ENCODE peak calls at places on chromosomes 2 and 18, in ten cellular contexts. K, T, L, G, F, O, V, S, N and W are unnamed samples.

GRCh38 chr2:101063753-101064502 is 61.8 kb downstream of the RPL31 start:
- DNase-seq in K (no peak), T (no peak), L (no peak), G (no peak), F (no peak), O (peak), V (no peak), S (no peak), N (no peak), W (no peak)

GRCh38 chr18:54961016-54961423 is 1.8 kb upstream of the CCDC68 start:
- DNase-seq in K (no peak), T (no peak), L (no peak), G (no peak), F (no peak), O (no peak), V (no peak), S (no peak), N (no peak), W (no peak)

GRCh38 chr2:219627105-219628100 is at the start of gene SLC4A3:
- DNase-seq in K (peak), T (no peak), L (no peak), G (no peak), F (no peak), O (peak), V (no peak), S (peak), N (peak), W (peak)

GRCh38 chr2:144607899-144608477 is 88.1 kb upstream of the ZEB2 start:
- DNase-seq in K (no peak), T (no peak), L (peak), G (peak), F (no peak), O (peak), V (no peak), S (no peak), N (no peak), W (no peak)

GRCh38 chr2:26770986-26771586 is 7.0 kb downstream of the SLC35F6 start:
- DNase-seq in K (peak), T (peak), L (peak), G (peak), F (no peak), O (peak), V (no peak), S (peak), N (no peak), W (no peak)

GRCh38 chr2:191217580-191217979 is 27.6 kb upstream of the MYO1B start:
- DNase-seq in K (peak), T (no peak), L (no peak), G (no peak), F (no peak), O (peak), V (no peak), S (no peak), N (no peak), W (no peak)

GRCh38 chr2:241854342-241855244 is 4.1 kb downstream of the PDCD1 start:
- DNase-seq in K (no peak), T (no peak), L (no peak), G (peak), F (no peak), O (no peak), V (no peak), S (no peak), N (no peak), W (no peak)

GRCh38 chr2:42363413-42363812 is 2.4 kb upstream of the COX7A2L start:
- DNase-seq in K (no peak), T (no peak), L (no peak), G (no peak), F (no peak), O (no peak), V (no peak), S (no peak), N (no peak), W (no peak)

GRCh38 chr2:47520825-47521665 is 118.1 kb downstream of the MSH2 start:
- DNase-seq in K (peak), T (peak), L (no peak), G (peak), F (no peak), O (peak), V (peak), S (peak), N (peak), W (peak)

GRCh38 chr2:42967959-42968674 is 175.7 kb upstream of the HAAO start:
- DNase-seq in K (no peak), T (no peak), L (peak), G (peak), F (peak), O (peak), V (no peak), S (no peak), N (no peak), W (no peak)

GRCh38 chr18:54877076-54877475 is 48.8 kb downstream of the RAB27B start:
- DNase-seq in K (no peak), T (no peak), L (no peak), G (no peak), F (no peak), O (peak), V (no peak), S (no peak), N (no peak), W (peak)

GRCh38 chr2:228257379-228257778 is 75.9 kb upstream of the SPHKAP start:
- DNase-seq in K (no peak), T (no peak), L (no peak), G (no peak), F (no peak), O (no peak), V (no peak), S (no peak), N (no peak), W (no peak)

GRCh38 chr2:20092226-20092900 is 40.9 kb upstream of the LAPTM4A start:
- DNase-seq in K (no peak), T (no peak), L (no peak), G (no peak), F (no peak), O (no peak), V (no peak), S (no peak), N (no peak), W (no peak)

GRCh38 chr2:15748736-15749323 is 157.2 kb downstream of the DDX1 start:
- DNase-seq in K (no peak), T (no peak), L (no peak), G (no peak), F (no peak), O (no peak), V (no peak), S (no peak), N (no peak), W (peak)

GRCh38 chr2:12304494-12305228 is 412.1 kb upstream of the TRIB2 start:
- DNase-seq in K (no peak), T (no peak), L (no peak), G (no peak), F (no peak), O (peak), V (no peak), S (no peak), N (no peak), W (no peak)

GRCh38 chr2:44195714-44196113 is 27.0 kb downstream of the PPM1B start:
- DNase-seq in K (no peak), T (no peak), L (no peak), G (no peak), F (no peak), O (no peak), V (no peak), S (no peak), N (no peak), W (peak)

GRCh38 chr2:31415421-31415820 is 879 bp upstream of the XDH start:
- DNase-seq in K (no peak), T (no peak), L (no peak), G (no peak), F (no peak), O (peak), V (no peak), S (no peak), N (no peak), W (no peak)

GRCh38 chr2:1685957-1686783 is 58.1 kb downstream of the PXDN start:
- DNase-seq in K (peak), T (no peak), L (no peak), G (no peak), F (peak), O (no peak), V (no peak), S (no peak), N (no peak), W (peak)